ENCODE peak calls at places on chromosomes 6 and 20, in four cellular contexts. L is stomach, A is HEK293T, E is iris pigment epithelial cell. G is an unnamed sample.

GRCh38 chr6:148771896-148772554 is 25.2 kb downstream of the UST start:
- DNase-seq in L (no peak), A (no peak), E (no peak), G (no peak)

GRCh38 chr6:100300221-100300736 is 164.4 kb downstream of the SIM1 start:
- DNase-seq in L (no peak), A (no peak), E (peak; percentile 98), G (no peak)

GRCh38 chr6:155352812-155353211 is 38.5 kb upstream of the TFB1M start:
- DNase-seq in L (no peak), A (no peak), E (peak; percentile 89), G (no peak)

GRCh38 chr20:44326391-44327159 is 10.3 kb upstream of the R3HDML start:
- DNase-seq in L (no peak), A (no peak), E (no peak), G (no peak)

GRCh38 chr20:44384423-44385027 is 29.0 kb downstream of the HNF4A start:
- DNase-seq in L (peak; percentile 87), A (peak; percentile 64), E (peak; percentile 36), G (peak; percentile 93)

GRCh38 chr6:158969148-158969547 is 30.9 kb downstream of the RSPH3 start:
- DNase-seq in L (no peak), A (no peak), E (no peak), G (no peak)

GRCh38 chr20:8094845-8095244 is 37.2 kb upstream of the PLCB1 start:
- DNase-seq in L (no peak), A (no peak), E (peak; percentile 82), G (no peak)

GRCh38 chr6:35218021-35218420 is 4.3 kb downstream of the SCUBE3 start:
- DNase-seq in L (no peak), A (no peak), E (peak; percentile 49), G (no peak)

GRCh38 chr6:69164564-69165252 is 529.6 kb downstream of the ADGRB3 start:
- DNase-seq in L (no peak), A (peak; percentile 33), E (peak; percentile 5), G (no peak)

GRCh38 chr6:91376686-91377085 is 789.8 kb upstream of the MAP3K7 start:
- DNase-seq in L (peak; percentile 44), A (no peak), E (no peak), G (peak; percentile 27)

GRCh38 chr6:63904844-63905243 is 269.2 kb downstream of the PHF3 start:
- DNase-seq in L (no peak), A (no peak), E (peak; percentile 85), G (no peak)

GRCh38 chr6:159380104-159380503 is 210.9 kb downstream of the FNDC1 start:
- DNase-seq in L (no peak), A (no peak), E (no peak), G (no peak)

GRCh38 chr6:153511896-153512496 is 380.9 kb upstream of the RGS17 start:
- DNase-seq in L (no peak), A (peak; percentile 52), E (peak; percentile 38), G (no peak)

GRCh38 chr6:18990313-18990978 is 603.3 kb downstream of the RNF144B start:
- DNase-seq in L (peak; percentile 79), A (peak; percentile 79), E (peak; percentile 43), G (peak; percentile 74)

GRCh38 chr6:155959898-155960297 is 504.3 kb upstream of the NOX3 start:
- DNase-seq in L (no peak), A (no peak), E (no peak), G (peak; percentile 41)

GRCh38 chr6:103183831-103184411 is 1675.8 kb downstream of the HACE1 start:
- DNase-seq in L (no peak), A (no peak), E (no peak), G (no peak)

GRCh38 chr20:47753571-47754120 is 31.6 kb downstream of the SULF2 start:
- DNase-seq in L (no peak), A (no peak), E (no peak), G (no peak)

GRCh38 chr6:18022398-18023231 is 35.2 kb upstream of the KIF13A start:
- DNase-seq in L (no peak), A (no peak), E (peak; percentile 61), G (no peak)

GRCh38 chr20:62900692-62901584 is 25.4 kb downstream of the DIDO1 start:
- DNase-seq in L (peak; percentile 39), A (peak; percentile 49), E (no peak), G (peak; percentile 62)

GRCh38 chr6:43128926-43129325 is 42.1 kb upstream of the SRF start:
- DNase-seq in L (no peak), A (no peak), E (no peak), G (no peak)

GRCh38 chr6:131183427-131184095 is 48.3 kb downstream of the AKAP7 start:
- DNase-seq in L (no peak), A (no peak), E (no peak), G (no peak)

GRCh38 chr6:24882295-24882694 is 53.5 kb downstream of the RIPOR2 start:
- DNase-seq in L (no peak), A (no peak), E (no peak), G (no peak)

G was measured in colonic mucosa.